ENCODE peak calls at places on chromosomes 11 and 22, in six cellular contexts. A is kidney epithelial cell; X is midbrain; P is psoas muscle; C is stimulated activated CD8-positive, alpha-beta memory T cell treated with anti-CD3 and anti-CD28 coated beads, Interleukin-2, amount 100 ng/mL, for 1 hour; H is AG10803. R is an unnamed sample.

GRCh38 chr22:47817380-47817779 is 1054.9 kb downstream of the TBC1D22A start:
- DNase-seq in C (no peak), H (no peak), X (no peak), P (no peak), A (no peak), R (no peak)

GRCh38 chr22:30005213-30005857 is 74.9 kb upstream of the HORMAD2 start:
- DNase-seq in P (peak), X (peak), C (peak), A (no peak), H (peak), R (peak)

GRCh38 chr11:9590717-9591116 is 17.2 kb downstream of the WEE1 start:
- DNase-seq in P (no peak), H (no peak), A (no peak), X (no peak), C (no peak), R (no peak)

GRCh38 chr11:31366795-31367194 is 2.7 kb downstream of the DCDC1 start:
- DNase-seq in H (no peak), C (no peak), A (no peak), P (no peak), X (no peak), R (no peak)

GRCh38 chr11:66419825-66420224 is 1.0 kb upstream of the NPAS4 start:
- DNase-seq in H (no peak), X (no peak), C (no peak), P (no peak), A (no peak), R (no peak)

GRCh38 chr11:34977039-34977906 is 60.9 kb downstream of the PDHX start:
- DNase-seq in C (no peak), P (no peak), A (no peak), X (no peak), H (peak), R (no peak)

GRCh38 chr11:126547161-126547560 is 191.7 kb downstream of the ST3GAL4 start:
- DNase-seq in H (peak), P (no peak), X (no peak), A (peak), C (no peak), R (no peak)

GRCh38 chr11:114785820-114786219 is 107.5 kb downstream of the NXPE2 start:
- DNase-seq in P (no peak), A (no peak), X (no peak), C (no peak), H (no peak), R (no peak)

GRCh38 chr11:13261600-13262061 is 16.0 kb upstream of the BMAL1 start:
- DNase-seq in X (no peak), P (no peak), C (no peak), A (peak), H (peak), R (no peak)

GRCh38 chr11:17807034-17807433 is 72.5 kb downstream of the KCNC1 start:
- DNase-seq in P (no peak), X (no peak), A (no peak), C (no peak), H (peak), R (no peak)

GRCh38 chr22:24133187-24133965 is 47.9 kb upstream of the SUSD2 start:
- DNase-seq in C (no peak), A (no peak), X (no peak), P (no peak), H (peak), R (no peak)

GRCh38 chr11:26851696-26852095 is 129.8 kb upstream of the SLC5A12 start:
- DNase-seq in P (no peak), A (no peak), X (no peak), C (no peak), H (no peak), R (no peak)

GRCh38 chr22:49015459-49015858 is 812.2 kb downstream of the BRD1 start:
- DNase-seq in P (no peak), A (no peak), X (no peak), C (no peak), H (no peak), R (no peak)

GRCh38 chr11:43503417-43503816 is 144.7 kb downstream of the TTC17 start:
- DNase-seq in X (no peak), A (no peak), H (no peak), C (no peak), P (no peak), R (no peak)

GRCh38 chr22:37259540-37260029 is 15.5 kb upstream of the RAC2 start:
- DNase-seq in A (no peak), H (peak), C (no peak), X (peak), P (no peak), R (no peak)

GRCh38 chr11:47442514-47442913 is 6.4 kb downstream of the RAPSN start:
- DNase-seq in C (no peak), H (no peak), X (peak), P (no peak), A (no peak), R (no peak)

GRCh38 chr11:70020336-70021214 is 57.5 kb upstream of the ANO1 start:
- DNase-seq in P (no peak), X (no peak), H (no peak), A (no peak), C (no peak), R (no peak)

GRCh38 chr11:65852508-65853248 is 5.3 kb downstream of the CFL1 start:
- DNase-seq in A (no peak), H (no peak), C (no peak), P (no peak), X (no peak), R (peak)

GRCh38 chr11:6667733-6668374 is 12.2 kb upstream of the DCHS1 start:
- DNase-seq in A (no peak), P (no peak), H (peak), X (no peak), C (no peak), R (no peak)

GRCh38 chr22:50175921-50176849 is 5.7 kb downstream of the PANX2 start:
- DNase-seq in A (no peak), H (no peak), P (no peak), X (no peak), C (no peak), R (no peak)

GRCh38 chr11:100769165-100769564 is 82.1 kb downstream of the ARHGAP42 start:
- DNase-seq in C (no peak), A (no peak), X (peak), P (no peak), H (peak), R (no peak)

GRCh38 chr11:108221981-108222685 is at the start of gene NPAT:
- DNase-seq in P (no peak), C (peak), A (no peak), X (no peak), H (no peak), R (no peak)

GRCh38 chr22:37300551-37301017 is 18.3 kb downstream of the CYTH4 start:
- DNase-seq in C (no peak), H (no peak), X (no peak), P (no peak), A (no peak), R (peak)

GRCh38 chr11:128814856-128815705 is 52.0 kb downstream of the KCNJ1 start:
- DNase-seq in H (peak), A (peak), C (no peak), X (no peak), P (peak), R (no peak)

GRCh38 chr11:104164028-104164520 is at the start of gene PDGFD:
- DNase-seq in A (peak), P (peak), C (peak), X (no peak), H (peak), R (peak)

GRCh38 chr11:119029340-119030028 is 1.2 kb downstream of the SLC37A4 start:
- DNase-seq in P (no peak), A (peak), X (peak), C (no peak), H (no peak), R (peak)

GRCh38 chr11:117232022-117232878 is at the start of the genes PCSK7 and RNF214:
- DNase-seq in H (peak), P (peak), X (peak), A (no peak), C (peak), R (peak)

GRCh38 chr22:33519140-33519973 is 400.9 kb downstream of the LARGE1 start:
- DNase-seq in C (no peak), P (peak), H (peak), X (peak), A (peak), R (peak)

GRCh38 chr22:30860176-30861105 is 108.1 kb downstream of the MORC2 start:
- DNase-seq in C (no peak), P (no peak), H (no peak), X (no peak), A (no peak), R (no peak)

GRCh38 chr11:112614605-112615004 is 346.6 kb upstream of the NCAM1 start:
- DNase-seq in H (no peak), X (no peak), C (no peak), A (no peak), P (no peak), R (no peak)

GRCh38 chr11:30128269-30128932 is 102.4 kb upstream of the FSHB start:
- DNase-seq in H (peak), C (no peak), A (no peak), X (peak), P (no peak), R (no peak)

GRCh38 chr22:39920134-39920743 is 19.4 kb downstream of the GRAP2 start:
- DNase-seq in C (peak), A (no peak), P (no peak), H (no peak), X (no peak), R (no peak)

GRCh38 chr11:110431212-110432073 is 1.7 kb downstream of the FDX1 start:
- DNase-seq in C (no peak), H (no peak), A (no peak), X (peak), P (no peak), R (no peak)

GRCh38 chr11:28049338-28050216 is 58.4 kb downstream of the KIF18A start:
- DNase-seq in A (no peak), C (no peak), X (no peak), P (no peak), H (peak), R (no peak)

GRCh38 chr22:37207981-37208380 is 4.3 kb downstream of the SSTR3 start:
- DNase-seq in A (no peak), H (no peak), C (no peak), P (no peak), X (no peak), R (no peak)

GRCh38 chr11:1817511-1817910 is 17.3 kb upstream of the SYT8 start:
- DNase-seq in A (no peak), H (no peak), P (no peak), C (no peak), X (no peak), R (no peak)

GRCh38 chr11:10742460-10743208 is 8.4 kb upstream of the CTR9 start:
- DNase-seq in P (no peak), A (peak), H (peak), X (no peak), C (no peak), R (peak)

GRCh38 chr22:28360846-28361424 is 318.7 kb downstream of the TTC28 start:
- DNase-seq in C (no peak), X (no peak), P (no peak), A (no peak), H (no peak), R (no peak)